ENCODE peak calls at places on chromosomes 12 and 14, in six cellular contexts. P is Ammon's horn, C is SHP77, J is AG08396, K is germinal center, R is AG04450. Y is an unnamed sample.

GRCh38 chr12:83826112-83826511 is 1086.5 kb downstream of the SLC6A15 start:
- DNase-seq in R (no peak), K (peak; percentile 5), P (peak; percentile 8), J (peak; percentile 19), C (peak; percentile 32), Y (no peak)

GRCh38 chr12:126567016-126567415 is 1501.8 kb downstream of the AACS start:
- DNase-seq in K (no peak), R (no peak), C (no peak), P (no peak), J (no peak), Y (no peak)

GRCh38 chr12:111457577-111457976 is 51.9 kb downstream of the SH2B3 start:
- DNase-seq in K (no peak), C (no peak), P (no peak), R (no peak), J (no peak), Y (no peak)

GRCh38 chr14:61749264-61749663 is 13.0 kb upstream of the SNAPC1 start:
- DNase-seq in R (no peak), J (no peak), K (no peak), P (peak; percentile 13), C (no peak), Y (no peak)

GRCh38 chr12:70584332-70584731 is 52.9 kb downstream of the PTPRB start:
- DNase-seq in K (no peak), C (no peak), J (no peak), R (no peak), P (no peak), Y (no peak)

GRCh38 chr12:98227162-98227561 is 288.2 kb upstream of the TMPO start:
- DNase-seq in K (no peak), J (no peak), R (no peak), C (no peak), P (no peak), Y (no peak)

GRCh38 chr12:106894774-106895173 is 60.9 kb upstream of the TMEM263 start:
- DNase-seq in K (no peak), R (no peak), J (no peak), C (no peak), P (no peak), Y (no peak)

GRCh38 chr14:77055981-77056380 is 27.5 kb upstream of the IRF2BPL start:
- DNase-seq in C (no peak), J (no peak), R (no peak), K (no peak), P (no peak), Y (no peak)

GRCh38 chr12:15527201-15527782 is 205.0 kb downstream of the PTPRO start:
- DNase-seq in K (no peak), C (no peak), R (no peak), P (peak; percentile 78), J (no peak), Y (no peak)

GRCh38 chr12:11650697-11651281 is 1.3 kb downstream of the ETV6 start:
- DNase-seq in R (no peak), C (no peak), J (peak; percentile 21), K (peak; percentile 17), P (peak; percentile 57), Y (no peak)

GRCh38 chr14:100586520-100587247 is 533 bp downstream of the BEGAIN start:
- DNase-seq in C (peak; percentile 32), J (no peak), K (no peak), P (peak; percentile 56), R (no peak), Y (no peak)

GRCh38 chr14:94400454-94400853 is 12.1 kb upstream of the SERPINA1 start:
- DNase-seq in K (no peak), C (no peak), P (peak; percentile 24), J (no peak), R (no peak), Y (no peak)

GRCh38 chr12:132084681-132085635 is 59.2 kb downstream of the DDX51 start:
- DNase-seq in P (peak; percentile 25), R (no peak), K (peak; percentile 48), J (peak; percentile 82), C (peak; percentile 41), Y (peak; percentile 38)

GRCh38 chr12:124964836-124965462 is 24.0 kb downstream of the DHX37 start:
- DNase-seq in R (no peak), C (no peak), P (no peak), K (no peak), J (no peak), Y (no peak)

GRCh38 chr14:44461811-44462210 is 45.3 kb downstream of the FSCB start:
- DNase-seq in P (no peak), J (no peak), R (no peak), K (no peak), C (no peak), Y (no peak)

GRCh38 chr12:52637299-52637698 is 14.7 kb downstream of the KRT2 start:
- DNase-seq in K (no peak), C (no peak), P (no peak), R (no peak), J (no peak), Y (no peak)

GRCh38 chr12:56989866-56990610 is 16.3 kb downstream of the ZBTB39 start:
- DNase-seq in K (no peak), C (no peak), J (no peak), R (no peak), P (no peak), Y (no peak)

GRCh38 chr14:73610692-73611091 is 1.6 kb upstream of the ACOT6 start:
- DNase-seq in R (no peak), K (no peak), J (no peak), P (peak; percentile 26), C (peak; percentile 13), Y (no peak)

GRCh38 chr14:59240356-59240755 is 51.9 kb downstream of the DAAM1 start:
- DNase-seq in J (no peak), C (no peak), K (no peak), P (no peak), R (no peak), Y (no peak)

GRCh38 chr14:93669632-93670031 is 118.7 kb downstream of the PRIMA1 start:
- DNase-seq in K (no peak), P (no peak), R (no peak), J (no peak), C (no peak), Y (no peak)

GRCh38 chr14:81206115-81206514 is 14.6 kb downstream of the GTF2A1 start:
- DNase-seq in P (no peak), C (no peak), R (no peak), K (no peak), J (peak; percentile 5), Y (no peak)

GRCh38 chr12:278046-278445 is 15.4 kb upstream of the SLC6A13 start:
- DNase-seq in P (no peak), C (no peak), K (no peak), J (no peak), R (no peak), Y (no peak)

GRCh38 chr14:33676135-33676566 is 274.7 kb downstream of the EGLN3 start:
- DNase-seq in P (peak; percentile 69), C (peak; percentile 36), J (no peak), R (no peak), K (no peak), Y (no peak)

GRCh38 chr12:96044017-96044985 is 8.9 kb upstream of the LTA4H start:
- DNase-seq in K (peak; percentile 36), R (peak; percentile 39), C (no peak), P (no peak), J (peak; percentile 45), Y (no peak)

GRCh38 chr14:104370256-104370870 is 209.2 kb upstream of the C14orf180 start:
- DNase-seq in R (no peak), C (peak; percentile 53), P (peak; percentile 47), J (no peak), K (no peak), Y (no peak)

GRCh38 chr12:6097384-6097783 is 27.1 kb downstream of the VWF start:
- DNase-seq in K (no peak), P (no peak), C (no peak), J (peak; percentile 44), R (peak; percentile 27), Y (no peak)

GRCh38 chr14:83583201-83583600 is 1946.7 kb upstream of the FLRT2 start:
- DNase-seq in P (no peak), K (no peak), C (no peak), R (no peak), J (no peak), Y (no peak)

GRCh38 chr12:133206390-133206789 is 25.1 kb downstream of the ZNF268 start:
- DNase-seq in P (no peak), R (no peak), J (no peak), C (no peak), K (no peak), Y (no peak)

Y was measured in CD8-positive, alpha-beta memory T cell.